ENCODE peak calls at places on chromosomes 1 and 21, in ten cellular contexts. Q is prostate gland, D is GM12865, L is cardiac fibroblast, I is OCI-LY7, P is endodermal cell, G is foreskin fibroblast, A is progenitor cell of endocrine pancreas, Y is endothelial cell of umbilical vein, W is fibroblast of pulmonary artery. E is an unnamed sample.

GRCh38 chr21:44875341-44875740 is 1.9 kb upstream of the PTTG1IP start:
- DNase-seq in Q (peak), D (peak), L (peak), I (peak), P (no peak), G (peak), A (no peak), Y (peak), W (peak), E (peak)

GRCh38 chr1:40897499-40897898 is 35.3 kb upstream of the CITED4 start:
- DNase-seq in Q (no peak), D (no peak), L (peak), I (peak), P (no peak), G (peak), A (no peak), Y (peak), W (no peak), E (peak)

GRCh38 chr1:198934901-198935301 is 296.1 kb downstream of the PTPRC start:
- DNase-seq in Q (no peak), D (peak), L (peak), I (peak), P (no peak), G (peak), A (no peak), Y (peak), W (no peak), E (no peak)

GRCh38 chr21:41815652-41816582 is 49.1 kb upstream of the RIPK4 start:
- DNase-seq in Q (no peak), D (no peak), L (no peak), I (no peak), P (no peak), G (no peak), A (no peak), Y (no peak), W (no peak), E (no peak)

GRCh38 chr1:119816407-119816806 is 5.1 kb upstream of the REG4 start:
- DNase-seq in Q (no peak), D (no peak), L (no peak), I (no peak), P (no peak), G (peak), A (no peak), Y (peak), W (no peak), E (no peak)

GRCh38 chr1:43706598-43707190 is 642 bp upstream of the ST3GAL3 start:
- DNase-seq in Q (no peak), D (peak), L (peak), I (peak), P (peak), G (peak), A (peak), Y (peak), W (no peak), E (peak)

GRCh38 chr1:159983681-159984080 is 29.6 kb upstream of the SLAMF9 start:
- DNase-seq in Q (no peak), D (no peak), L (no peak), I (no peak), P (peak), G (no peak), A (no peak), Y (no peak), W (no peak), E (no peak)

GRCh38 chr21:44793269-44794030 is 8.2 kb downstream of the UBE2G2 start:
- DNase-seq in Q (peak), D (peak), L (peak), I (peak), P (peak), G (peak), A (peak), Y (peak), W (peak), E (peak)

GRCh38 chr21:41477641-41478318 is 30.2 kb downstream of the TMPRSS2 start:
- DNase-seq in Q (no peak), D (no peak), L (no peak), I (peak), P (peak), G (peak), A (no peak), Y (no peak), W (no peak), E (no peak)

GRCh38 chr1:13764933-13765332 is 64.9 kb downstream of the PRDM2 start:
- DNase-seq in Q (no peak), D (peak), L (no peak), I (peak), P (peak), G (no peak), A (no peak), Y (no peak), W (no peak), E (no peak)

GRCh38 chr1:86169625-86170024 is 13.1 kb upstream of the COL24A1 start:
- DNase-seq in Q (no peak), D (no peak), L (peak), I (no peak), P (no peak), G (peak), A (no peak), Y (no peak), W (no peak), E (no peak)

GRCh38 chr1:85280636-85281035 is 4.2 kb upstream of the BCL10 start:
- DNase-seq in Q (no peak), D (no peak), L (no peak), I (no peak), P (no peak), G (peak), A (no peak), Y (no peak), W (no peak), E (no peak)

GRCh38 chr1:210024996-210025395 is 87.0 kb downstream of the SYT14 start:
- DNase-seq in Q (no peak), D (no peak), L (no peak), I (no peak), P (peak), G (no peak), A (no peak), Y (no peak), W (no peak), E (no peak)

GRCh38 chr1:224168859-224169380 is 14.1 kb upstream of the DEGS1 start:
- DNase-seq in Q (no peak), D (peak), L (peak), I (peak), P (no peak), G (peak), A (no peak), Y (peak), W (peak), E (peak)

GRCh38 chr1:110348050-110348449 is 8.9 kb downstream of the RBM15 start:
- DNase-seq in Q (no peak), D (no peak), L (no peak), I (no peak), P (no peak), G (no peak), A (no peak), Y (no peak), W (no peak), E (no peak)

GRCh38 chr21:26379561-26379960 is 193.5 kb downstream of the CYYR1 start:
- DNase-seq in Q (no peak), D (no peak), L (no peak), I (no peak), P (no peak), G (no peak), A (no peak), Y (no peak), W (no peak), E (no peak)

GRCh38 chr21:14741237-14741636 is 195.1 kb upstream of the SAMSN1 start:
- DNase-seq in Q (no peak), D (no peak), L (no peak), I (no peak), P (no peak), G (no peak), A (no peak), Y (no peak), W (no peak), E (peak)
- TF ChIP-seq CTCF in Q (no peak), D (no peak), L (no peak), I (no peak), P (no peak), G (no peak), A (no peak), Y (no peak), W (no peak), E (no peak)

GRCh38 chr1:94676686-94677085 is 135.1 kb upstream of the F3 start:
- DNase-seq in Q (peak), D (no peak), L (no peak), I (no peak), P (peak), G (no peak), A (no peak), Y (no peak), W (no peak), E (no peak)

GRCh38 chr1:94677087-94677486 is 135.5 kb upstream of the F3 start:
- DNase-seq in Q (no peak), D (no peak), L (no peak), I (no peak), P (no peak), G (no peak), A (no peak), Y (no peak), W (no peak), E (no peak)

GRCh38 chr1:94675373-94675772 is 133.8 kb upstream of the F3 start:
- DNase-seq in Q (no peak), D (no peak), L (peak), I (no peak), P (peak), G (peak), A (no peak), Y (no peak), W (peak), E (no peak)

GRCh38 chr1:94672934-94673333 is 131.4 kb upstream of the F3 start:
- DNase-seq in Q (no peak), D (no peak), L (peak), I (no peak), P (peak), G (peak), A (no peak), Y (no peak), W (peak), E (no peak)

GRCh38 chr1:94674876-94675275 is 133.3 kb upstream of the F3 start:
- DNase-seq in Q (no peak), D (no peak), L (no peak), I (no peak), P (no peak), G (no peak), A (no peak), Y (no peak), W (no peak), E (no peak)
- TF ChIP-seq CTCF in Q (no peak), D (no peak), L (no peak), I (no peak), P (no peak), G (no peak), A (no peak), Y (no peak), W (no peak), E (no peak)

DNA sequence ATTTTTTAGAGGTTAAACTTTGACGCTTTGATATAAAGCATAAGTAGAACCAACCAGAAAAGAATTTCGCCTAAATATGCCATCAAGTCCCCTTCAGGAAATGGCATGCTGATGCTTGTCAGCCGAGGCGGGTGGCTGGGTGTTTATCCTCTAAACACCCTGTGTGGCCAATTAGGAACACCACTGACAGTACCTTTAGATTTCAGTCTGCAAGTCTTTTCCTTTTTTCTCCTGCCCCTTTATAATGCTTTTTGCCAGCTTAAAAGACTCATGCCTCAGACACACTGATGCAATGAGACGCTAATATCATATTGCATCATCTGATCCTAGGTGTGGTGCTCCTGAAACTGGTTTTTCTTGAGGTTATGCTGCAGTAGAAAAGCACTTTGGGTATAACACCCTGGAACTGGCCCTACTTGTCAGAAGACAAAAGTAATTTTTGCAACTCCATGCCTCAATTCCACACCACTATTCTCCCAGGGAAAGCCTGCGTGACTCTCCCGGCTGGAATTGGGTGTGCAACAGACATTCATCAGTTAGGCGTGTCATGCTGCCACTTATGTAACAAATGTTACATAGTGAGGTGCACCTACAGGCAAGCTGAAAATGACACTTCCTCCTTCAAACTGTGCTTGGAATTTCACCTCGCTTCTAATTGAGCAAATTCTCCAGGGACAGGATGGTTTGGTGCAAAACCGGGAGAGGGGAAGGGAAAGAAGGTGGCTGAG is 2.0 kb upstream of the RCC2 start:
- DNase-seq in Q (peak), D (peak), L (peak), I (peak), P (no peak), G (peak), A (no peak), Y (no peak), W (peak), E (peak)
- TF ChIP-seq CTCF in Q (no peak), D (no peak), L (no peak), I (no peak), P (no peak), G (no peak), A (no peak), Y (no peak), W (no peak), E (no peak)

GRCh38 chr1:23018661-23019093 is 591 bp upstream of the KDM1A start:
- DNase-seq in Q (peak), D (no peak), L (no peak), I (no peak), P (no peak), G (no peak), A (no peak), Y (no peak), W (no peak), E (no peak)

GRCh38 chr1:23020731-23021130 is 1.5 kb downstream of the KDM1A start:
- DNase-seq in Q (no peak), D (no peak), L (no peak), I (peak), P (no peak), G (peak), A (no peak), Y (peak), W (no peak), E (peak)

GRCh38 chr1:23019851-23020625 is 770 bp downstream of the KDM1A start:
- DNase-seq in Q (peak), D (peak), L (peak), I (peak), P (peak), G (peak), A (peak), Y (peak), W (peak), E (peak)

GRCh38 chr1:23021834-23022233 is 2.6 kb downstream of the KDM1A start:
- DNase-seq in Q (no peak), D (no peak), L (no peak), I (no peak), P (no peak), G (no peak), A (no peak), Y (no peak), W (no peak), E (no peak)

GRCh38 chr1:23019094-23019850 is at the start of gene KDM1A:
- DNase-seq in Q (peak), D (peak), L (peak), I (peak), P (peak), G (peak), A (peak), Y (peak), W (peak), E (peak)
- TF ChIP-seq CTCF in Q (no peak), D (peak), L (no peak), I (peak), P (peak), G (peak), A (peak), Y (peak), W (no peak), E (no peak)

DNA sequence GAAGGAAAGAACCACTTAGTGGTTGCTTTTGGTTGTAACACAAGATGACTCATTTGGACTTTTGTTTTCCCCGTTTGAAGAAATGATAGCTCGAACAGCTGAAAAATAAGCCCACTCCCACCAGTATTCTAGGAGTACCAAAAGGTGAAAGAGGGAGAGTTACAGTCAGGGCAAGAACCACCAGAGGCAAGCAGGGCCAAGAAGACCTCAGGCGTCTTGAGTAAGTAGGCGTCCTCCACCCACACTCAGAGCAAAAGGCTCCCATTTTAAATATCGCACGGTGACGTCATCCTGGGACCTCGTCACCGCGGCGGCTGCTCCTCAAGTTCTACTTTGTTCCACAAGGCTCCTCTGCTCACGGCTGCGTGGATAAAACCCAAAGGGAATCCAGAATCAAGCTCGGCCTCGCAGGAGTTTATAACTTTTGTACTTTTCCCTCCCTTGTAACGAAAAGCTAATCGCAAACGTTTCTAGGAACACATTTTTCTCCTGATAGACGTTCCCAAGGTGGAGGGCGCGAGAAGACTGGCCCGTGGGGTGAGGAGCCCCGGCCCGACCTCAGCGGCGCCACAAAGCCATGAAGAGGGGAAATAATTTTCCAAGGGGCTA is 1.2 kb downstream of the BTG3 start:
- DNase-seq in Q (peak), D (peak), L (peak), I (peak), P (peak), G (peak), A (peak), Y (peak), W (peak), E (peak)
- TF ChIP-seq CTCF in Q (no peak), D (no peak), L (peak), I (no peak), P (no peak), G (no peak), A (no peak), Y (no peak), W (no peak), E (no peak)

DNA sequence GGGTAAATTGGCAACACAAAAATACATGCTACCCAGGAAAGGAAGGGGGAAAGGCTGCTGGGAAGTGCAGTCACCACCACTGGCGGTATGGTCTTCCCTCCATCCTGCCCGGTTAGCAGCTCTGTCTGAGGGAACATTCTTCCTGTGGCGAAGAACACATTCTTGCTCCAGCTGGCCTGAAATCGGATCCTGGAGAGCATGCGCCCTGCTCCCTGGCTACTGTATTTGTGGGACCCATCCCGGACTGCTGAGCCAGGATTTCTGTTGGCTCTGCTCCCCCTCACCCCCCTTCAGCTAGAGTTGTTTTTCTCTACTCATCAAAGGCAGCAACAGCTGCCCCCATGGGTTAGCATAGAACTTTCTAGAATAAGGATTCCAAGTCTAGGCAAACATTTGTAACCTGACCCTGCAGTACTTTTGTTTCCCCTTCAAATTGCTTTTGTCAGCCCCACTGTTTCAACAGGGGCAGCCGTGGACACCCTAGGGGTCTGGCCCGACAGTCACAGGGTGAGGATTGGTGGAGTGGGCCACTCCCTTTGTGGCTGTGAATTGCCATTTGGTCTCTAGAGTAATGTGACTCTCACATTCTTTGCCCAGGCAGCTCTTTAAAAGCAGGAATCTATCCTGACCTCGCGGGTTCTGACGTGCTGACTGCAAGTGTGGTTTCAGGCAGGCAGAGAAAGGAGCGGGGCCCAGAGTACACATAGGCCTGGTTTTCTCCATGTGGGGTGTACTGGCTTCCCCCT is 157.7 kb downstream of the TOMM20 start:
- DNase-seq in Q (peak), D (peak), L (peak), I (no peak), P (peak), G (peak), A (no peak), Y (peak), W (peak), E (peak)
- TF ChIP-seq CTCF in Q (no peak), D (no peak), L (no peak), I (no peak), P (no peak), G (no peak), A (no peak), Y (no peak), W (no peak), E (no peak)

DNA sequence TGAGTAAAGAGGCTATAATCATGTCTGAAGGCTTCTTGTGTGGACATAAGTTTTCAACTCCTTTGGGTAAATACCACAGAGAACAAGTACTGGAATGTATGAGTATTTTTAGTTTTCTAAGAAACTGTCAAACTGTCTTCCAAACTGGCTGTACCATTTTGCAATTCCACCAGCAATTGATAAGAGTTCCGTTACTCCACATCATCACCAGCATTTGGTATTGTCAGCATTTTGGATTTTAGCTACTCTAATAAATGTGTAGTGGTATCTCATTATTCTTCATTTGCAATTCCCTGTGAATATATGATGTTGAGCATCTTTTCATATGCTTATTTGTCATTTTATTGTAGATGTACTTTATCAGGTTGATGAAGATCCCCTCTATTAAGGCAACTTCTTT is 9.4 kb upstream of the MNDA start:
- DNase-seq in Q (no peak), D (no peak), L (no peak), I (no peak), P (no peak), G (no peak), A (no peak), Y (no peak), W (no peak), E (no peak)
- TF ChIP-seq CTCF in Q (no peak), D (no peak), L (no peak), I (no peak), P (no peak), G (no peak), A (no peak), Y (no peak), W (no peak), E (no peak)

GRCh38 chr1:33456302-33456886 is 16.1 kb upstream of the ZSCAN20 start:
- DNase-seq in Q (no peak), D (no peak), L (peak), I (no peak), P (no peak), G (no peak), A (no peak), Y (no peak), W (no peak), E (no peak)

GRCh38 chr1:33454646-33455282 is 17.7 kb upstream of the ZSCAN20 start:
- DNase-seq in Q (no peak), D (no peak), L (no peak), I (no peak), P (peak), G (no peak), A (no peak), Y (no peak), W (no peak), E (no peak)

GRCh38 chr1:33460947-33461629 is 11.4 kb upstream of the ZSCAN20 start:
- DNase-seq in Q (no peak), D (peak), L (no peak), I (peak), P (no peak), G (no peak), A (no peak), Y (peak), W (no peak), E (no peak)

GRCh38 chr1:33459766-33460543 is 12.5 kb upstream of the ZSCAN20 start:
- DNase-seq in Q (no peak), D (no peak), L (peak), I (peak), P (no peak), G (peak), A (no peak), Y (no peak), W (no peak), E (peak)

GRCh38 chr1:33455537-33456301 is 16.7 kb upstream of the ZSCAN20 start:
- DNase-seq in Q (peak), D (peak), L (peak), I (peak), P (peak), G (peak), A (no peak), Y (peak), W (peak), E (peak)
- TF ChIP-seq CTCF in Q (peak), D (peak), L (peak), I (peak), P (peak), G (peak), A (peak), Y (peak), W (peak), E (peak)

GRCh38 chr1:175409938-175410337 is 217.4 kb upstream of the KIAA0040 start:
- DNase-seq in Q (no peak), D (no peak), L (no peak), I (no peak), P (no peak), G (no peak), A (no peak), Y (no peak), W (no peak), E (no peak)
- TF ChIP-seq CTCF in Q (no peak), D (no peak), L (no peak), I (no peak), P (no peak), G (no peak), A (no peak), Y (no peak), W (no peak), E (no peak)